ENCODE peak calls at places on chromosome 16, in ten cellular contexts. One of them, this sample, is unnamed.

GRCh38 chr16:72989203-72989991 is 58.5 kb downstream of the ZFHX3 start:
- DNase-seq in SJSA1: no peak
- DNase-seq in AG04450: peak; percentile 53
- DNase-seq in mucosa of descending colon: no peak
- DNase-seq in activated B cell treated with CpG ODN at 0.5 μM for 24 hours: no peak
- DNase-seq in lower leg skin: peak; percentile 65
- DNase-seq in body of pancreas: peak; percentile 36
- DNase-seq in activated T-helper 1 cell treated with anti-CD3 and anti-CD28 coated beads, Interleukin-12 subunit alpha, Interleukin-12 subunit beta, Interleukin-2, Interleukin-4 antibody, amounts not matched to agents 30 ng/mL and 10 ng/mL and 1 ng/mL, durations not matched to agents 14 hours and 24 hours and 36 hours: no peak
- DNase-seq in neural crest cell: no peak
- DNase-seq in GM04503: peak; percentile 64
- DNase-seq in this sample: peak; percentile 82

GRCh38 chr16:56337131-56337857 is 88.1 kb downstream of the AMFR start:
- DNase-seq in SJSA1: no peak
- DNase-seq in AG04450: no peak
- DNase-seq in mucosa of descending colon: peak; percentile 17
- DNase-seq in activated B cell treated with CpG ODN at 0.5 μM for 24 hours: no peak
- DNase-seq in lower leg skin: no peak
- DNase-seq in body of pancreas: no peak
- DNase-seq in activated T-helper 1 cell treated with anti-CD3 and anti-CD28 coated beads, Interleukin-12 subunit alpha, Interleukin-12 subunit beta, Interleukin-2, Interleukin-4 antibody, amounts not matched to agents 30 ng/mL and 10 ng/mL and 1 ng/mL, durations not matched to agents 14 hours and 24 hours and 36 hours: no peak
- DNase-seq in neural crest cell: no peak
- DNase-seq in GM04503: no peak
- DNase-seq in this sample: no peak

GRCh38 chr16:47016700-47017133 is 43.2 kb upstream of the DNAJA2 start:
- DNase-seq in SJSA1: no peak
- DNase-seq in AG04450: no peak
- DNase-seq in mucosa of descending colon: no peak
- DNase-seq in activated B cell treated with CpG ODN at 0.5 μM for 24 hours: no peak
- DNase-seq in lower leg skin: no peak
- DNase-seq in body of pancreas: no peak
- DNase-seq in activated T-helper 1 cell treated with anti-CD3 and anti-CD28 coated beads, Interleukin-12 subunit alpha, Interleukin-12 subunit beta, Interleukin-2, Interleukin-4 antibody, amounts not matched to agents 30 ng/mL and 10 ng/mL and 1 ng/mL, durations not matched to agents 14 hours and 24 hours and 36 hours: peak; percentile 24
- DNase-seq in neural crest cell: no peak
- DNase-seq in GM04503: no peak
- DNase-seq in this sample: no peak

GRCh38 chr16:28839004-28839639 is 7.0 kb downstream of the TUFM start:
- DNase-seq in SJSA1: no peak
- DNase-seq in AG04450: no peak
- DNase-seq in mucosa of descending colon: no peak
- DNase-seq in activated B cell treated with CpG ODN at 0.5 μM for 24 hours: no peak
- DNase-seq in lower leg skin: no peak
- DNase-seq in body of pancreas: no peak
- DNase-seq in activated T-helper 1 cell treated with anti-CD3 and anti-CD28 coated beads, Interleukin-12 subunit alpha, Interleukin-12 subunit beta, Interleukin-2, Interleukin-4 antibody, amounts not matched to agents 30 ng/mL and 10 ng/mL and 1 ng/mL, durations not matched to agents 14 hours and 24 hours and 36 hours: no peak
- DNase-seq in neural crest cell: no peak
- DNase-seq in GM04503: no peak
- DNase-seq in this sample: no peak

GRCh38 chr16:88569614-88569984 is 604 bp upstream of the ZC3H18 start:
- DNase-seq in SJSA1: no peak
- DNase-seq in AG04450: no peak
- DNase-seq in mucosa of descending colon: peak; percentile 65
- DNase-seq in activated B cell treated with CpG ODN at 0.5 μM for 24 hours: no peak
- DNase-seq in lower leg skin: no peak
- DNase-seq in body of pancreas: no peak
- DNase-seq in activated T-helper 1 cell treated with anti-CD3 and anti-CD28 coated beads, Interleukin-12 subunit alpha, Interleukin-12 subunit beta, Interleukin-2, Interleukin-4 antibody, amounts not matched to agents 30 ng/mL and 10 ng/mL and 1 ng/mL, durations not matched to agents 14 hours and 24 hours and 36 hours: no peak
- DNase-seq in neural crest cell: no peak
- DNase-seq in GM04503: no peak
- DNase-seq in this sample: no peak

GRCh38 chr16:55171241-55171640 is 152.8 kb upstream of the IRX6 start:
- DNase-seq in SJSA1: no peak
- DNase-seq in AG04450: no peak
- DNase-seq in mucosa of descending colon: no peak
- DNase-seq in activated B cell treated with CpG ODN at 0.5 μM for 24 hours: no peak
- DNase-seq in lower leg skin: no peak
- DNase-seq in body of pancreas: no peak
- DNase-seq in activated T-helper 1 cell treated with anti-CD3 and anti-CD28 coated beads, Interleukin-12 subunit alpha, Interleukin-12 subunit beta, Interleukin-2, Interleukin-4 antibody, amounts not matched to agents 30 ng/mL and 10 ng/mL and 1 ng/mL, durations not matched to agents 14 hours and 24 hours and 36 hours: no peak
- DNase-seq in neural crest cell: no peak
- DNase-seq in GM04503: no peak
- DNase-seq in this sample: no peak

GRCh38 chr16:68049448-68049847 is 26.4 kb downstream of the DUS2 start:
- DNase-seq in SJSA1: no peak
- DNase-seq in AG04450: no peak
- DNase-seq in mucosa of descending colon: no peak
- DNase-seq in activated B cell treated with CpG ODN at 0.5 μM for 24 hours: no peak
- DNase-seq in lower leg skin: no peak
- DNase-seq in body of pancreas: no peak
- DNase-seq in activated T-helper 1 cell treated with anti-CD3 and anti-CD28 coated beads, Interleukin-12 subunit alpha, Interleukin-12 subunit beta, Interleukin-2, Interleukin-4 antibody, amounts not matched to agents 30 ng/mL and 10 ng/mL and 1 ng/mL, durations not matched to agents 14 hours and 24 hours and 36 hours: no peak
- DNase-seq in neural crest cell: no peak
- DNase-seq in GM04503: no peak
- DNase-seq in this sample: no peak

GRCh38 chr16:57150682-57151330 is 35.0 kb downstream of the PSME3IP1 start:
- DNase-seq in SJSA1: no peak
- DNase-seq in AG04450: no peak
- DNase-seq in mucosa of descending colon: no peak
- DNase-seq in activated B cell treated with CpG ODN at 0.5 μM for 24 hours: no peak
- DNase-seq in lower leg skin: no peak
- DNase-seq in body of pancreas: peak; percentile 26
- DNase-seq in activated T-helper 1 cell treated with anti-CD3 and anti-CD28 coated beads, Interleukin-12 subunit alpha, Interleukin-12 subunit beta, Interleukin-2, Interleukin-4 antibody, amounts not matched to agents 30 ng/mL and 10 ng/mL and 1 ng/mL, durations not matched to agents 14 hours and 24 hours and 36 hours: no peak
- DNase-seq in neural crest cell: no peak
- DNase-seq in GM04503: no peak
- DNase-seq in this sample: no peak

GRCh38 chr16:22898874-22899348 is 84.9 kb downstream of the HS3ST2 start:
- DNase-seq in SJSA1: peak; percentile 10
- DNase-seq in AG04450: no peak
- DNase-seq in mucosa of descending colon: no peak
- DNase-seq in activated B cell treated with CpG ODN at 0.5 μM for 24 hours: no peak
- DNase-seq in lower leg skin: peak; percentile 54
- DNase-seq in body of pancreas: peak; percentile 76
- DNase-seq in activated T-helper 1 cell treated with anti-CD3 and anti-CD28 coated beads, Interleukin-12 subunit alpha, Interleukin-12 subunit beta, Interleukin-2, Interleukin-4 antibody, amounts not matched to agents 30 ng/mL and 10 ng/mL and 1 ng/mL, durations not matched to agents 14 hours and 24 hours and 36 hours: peak; percentile 32
- DNase-seq in neural crest cell: peak; percentile 81
- DNase-seq in GM04503: no peak
- DNase-seq in this sample: peak; percentile 26

GRCh38 chr16:70692481-70693203 is 6.8 kb upstream of the MTSS2 start:
- DNase-seq in SJSA1: no peak
- DNase-seq in AG04450: no peak
- DNase-seq in mucosa of descending colon: peak; percentile 57
- DNase-seq in activated B cell treated with CpG ODN at 0.5 μM for 24 hours: no peak
- DNase-seq in lower leg skin: no peak
- DNase-seq in body of pancreas: no peak
- DNase-seq in activated T-helper 1 cell treated with anti-CD3 and anti-CD28 coated beads, Interleukin-12 subunit alpha, Interleukin-12 subunit beta, Interleukin-2, Interleukin-4 antibody, amounts not matched to agents 30 ng/mL and 10 ng/mL and 1 ng/mL, durations not matched to agents 14 hours and 24 hours and 36 hours: no peak
- DNase-seq in neural crest cell: peak; percentile 49
- DNase-seq in GM04503: no peak
- DNase-seq in this sample: no peak

GRCh38 chr16:282944-283744 is at the start of gene PDIA2:
- DNase-seq in SJSA1: no peak
- DNase-seq in AG04450: no peak
- DNase-seq in mucosa of descending colon: no peak
- DNase-seq in activated B cell treated with CpG ODN at 0.5 μM for 24 hours: no peak
- DNase-seq in lower leg skin: no peak
- DNase-seq in body of pancreas: peak; percentile 89
- DNase-seq in activated T-helper 1 cell treated with anti-CD3 and anti-CD28 coated beads, Interleukin-12 subunit alpha, Interleukin-12 subunit beta, Interleukin-2, Interleukin-4 antibody, amounts not matched to agents 30 ng/mL and 10 ng/mL and 1 ng/mL, durations not matched to agents 14 hours and 24 hours and 36 hours: no peak
- DNase-seq in neural crest cell: no peak
- DNase-seq in GM04503: no peak
- DNase-seq in this sample: no peak

GRCh38 chr16:61313931-61314330 is 722.3 kb downstream of the CDH8 start:
- DNase-seq in SJSA1: no peak
- DNase-seq in AG04450: no peak
- DNase-seq in mucosa of descending colon: no peak
- DNase-seq in activated B cell treated with CpG ODN at 0.5 μM for 24 hours: no peak
- DNase-seq in lower leg skin: no peak
- DNase-seq in body of pancreas: no peak
- DNase-seq in activated T-helper 1 cell treated with anti-CD3 and anti-CD28 coated beads, Interleukin-12 subunit alpha, Interleukin-12 subunit beta, Interleukin-2, Interleukin-4 antibody, amounts not matched to agents 30 ng/mL and 10 ng/mL and 1 ng/mL, durations not matched to agents 14 hours and 24 hours and 36 hours: no peak
- DNase-seq in neural crest cell: no peak
- DNase-seq in GM04503: no peak
- DNase-seq in this sample: no peak

GRCh38 chr16:57694556-57695377 is at the start of gene DRC7:
- DNase-seq in SJSA1: no peak
- DNase-seq in AG04450: no peak
- DNase-seq in mucosa of descending colon: no peak
- DNase-seq in activated B cell treated with CpG ODN at 0.5 μM for 24 hours: peak; percentile 25
- DNase-seq in lower leg skin: peak; percentile 30
- DNase-seq in body of pancreas: peak; percentile 83
- DNase-seq in activated T-helper 1 cell treated with anti-CD3 and anti-CD28 coated beads, Interleukin-12 subunit alpha, Interleukin-12 subunit beta, Interleukin-2, Interleukin-4 antibody, amounts not matched to agents 30 ng/mL and 10 ng/mL and 1 ng/mL, durations not matched to agents 14 hours and 24 hours and 36 hours: peak; percentile 5
- DNase-seq in neural crest cell: peak; percentile 44
- DNase-seq in GM04503: no peak
- DNase-seq in this sample: peak; percentile 0

GRCh38 chr16:87264634-87265033 is 52.6 kb downstream of the C16orf95 start:
- DNase-seq in SJSA1: peak; percentile 70
- DNase-seq in AG04450: no peak
- DNase-seq in mucosa of descending colon: no peak
- DNase-seq in activated B cell treated with CpG ODN at 0.5 μM for 24 hours: no peak
- DNase-seq in lower leg skin: no peak
- DNase-seq in body of pancreas: no peak
- DNase-seq in activated T-helper 1 cell treated with anti-CD3 and anti-CD28 coated beads, Interleukin-12 subunit alpha, Interleukin-12 subunit beta, Interleukin-2, Interleukin-4 antibody, amounts not matched to agents 30 ng/mL and 10 ng/mL and 1 ng/mL, durations not matched to agents 14 hours and 24 hours and 36 hours: no peak
- DNase-seq in neural crest cell: no peak
- DNase-seq in GM04503: no peak
- DNase-seq in this sample: no peak

GRCh38 chr16:29702307-29702706 is 23.3 kb downstream of the QPRT start:
- DNase-seq in SJSA1: no peak
- DNase-seq in AG04450: no peak
- DNase-seq in mucosa of descending colon: no peak
- DNase-seq in activated B cell treated with CpG ODN at 0.5 μM for 24 hours: no peak
- DNase-seq in lower leg skin: no peak
- DNase-seq in body of pancreas: no peak
- DNase-seq in activated T-helper 1 cell treated with anti-CD3 and anti-CD28 coated beads, Interleukin-12 subunit alpha, Interleukin-12 subunit beta, Interleukin-2, Interleukin-4 antibody, amounts not matched to agents 30 ng/mL and 10 ng/mL and 1 ng/mL, durations not matched to agents 14 hours and 24 hours and 36 hours: no peak
- DNase-seq in neural crest cell: no peak
- DNase-seq in GM04503: no peak
- DNase-seq in this sample: no peak

GRCh38 chr16:67490330-67491096 is 7.2 kb upstream of the AGRP start:
- DNase-seq in SJSA1: no peak
- DNase-seq in AG04450: no peak
- DNase-seq in mucosa of descending colon: no peak
- DNase-seq in activated B cell treated with CpG ODN at 0.5 μM for 24 hours: no peak
- DNase-seq in lower leg skin: no peak
- DNase-seq in body of pancreas: no peak
- DNase-seq in activated T-helper 1 cell treated with anti-CD3 and anti-CD28 coated beads, Interleukin-12 subunit alpha, Interleukin-12 subunit beta, Interleukin-2, Interleukin-4 antibody, amounts not matched to agents 30 ng/mL and 10 ng/mL and 1 ng/mL, durations not matched to agents 14 hours and 24 hours and 36 hours: no peak
- DNase-seq in neural crest cell: no peak
- DNase-seq in GM04503: no peak
- DNase-seq in this sample: no peak

GRCh38 chr16:80824623-80825364 is 20.4 kb upstream of the CDYL2 start:
- DNase-seq in SJSA1: peak; percentile 15
- DNase-seq in AG04450: peak; percentile 38
- DNase-seq in mucosa of descending colon: no peak
- DNase-seq in activated B cell treated with CpG ODN at 0.5 μM for 24 hours: no peak
- DNase-seq in lower leg skin: no peak
- DNase-seq in body of pancreas: peak; percentile 65
- DNase-seq in activated T-helper 1 cell treated with anti-CD3 and anti-CD28 coated beads, Interleukin-12 subunit alpha, Interleukin-12 subunit beta, Interleukin-2, Interleukin-4 antibody, amounts not matched to agents 30 ng/mL and 10 ng/mL and 1 ng/mL, durations not matched to agents 14 hours and 24 hours and 36 hours: no peak
- DNase-seq in neural crest cell: peak; percentile 8
- DNase-seq in GM04503: no peak
- DNase-seq in this sample: peak; percentile 16

GRCh38 chr16:83513006-83513755 is 294.6 kb upstream of the HSBP1 start:
- DNase-seq in SJSA1: peak; percentile 60
- DNase-seq in AG04450: no peak
- DNase-seq in mucosa of descending colon: no peak
- DNase-seq in activated B cell treated with CpG ODN at 0.5 μM for 24 hours: no peak
- DNase-seq in lower leg skin: no peak
- DNase-seq in body of pancreas: no peak
- DNase-seq in activated T-helper 1 cell treated with anti-CD3 and anti-CD28 coated beads, Interleukin-12 subunit alpha, Interleukin-12 subunit beta, Interleukin-2, Interleukin-4 antibody, amounts not matched to agents 30 ng/mL and 10 ng/mL and 1 ng/mL, durations not matched to agents 14 hours and 24 hours and 36 hours: no peak
- DNase-seq in neural crest cell: no peak
- DNase-seq in GM04503: peak; percentile 87
- DNase-seq in this sample: peak; percentile 78

GRCh38 chr16:79047337-79047736 is 553.2 kb downstream of the MAF start:
- DNase-seq in SJSA1: no peak
- DNase-seq in AG04450: no peak
- DNase-seq in mucosa of descending colon: no peak
- DNase-seq in activated B cell treated with CpG ODN at 0.5 μM for 24 hours: no peak
- DNase-seq in lower leg skin: no peak
- DNase-seq in body of pancreas: no peak
- DNase-seq in activated T-helper 1 cell treated with anti-CD3 and anti-CD28 coated beads, Interleukin-12 subunit alpha, Interleukin-12 subunit beta, Interleukin-2, Interleukin-4 antibody, amounts not matched to agents 30 ng/mL and 10 ng/mL and 1 ng/mL, durations not matched to agents 14 hours and 24 hours and 36 hours: no peak
- DNase-seq in neural crest cell: no peak
- DNase-seq in GM04503: no peak
- DNase-seq in this sample: no peak

GRCh38 chr16:12613131-12613991 is 190.3 kb downstream of the CPPED1 start:
- DNase-seq in SJSA1: no peak
- DNase-seq in AG04450: no peak
- DNase-seq in mucosa of descending colon: no peak
- DNase-seq in activated B cell treated with CpG ODN at 0.5 μM for 24 hours: no peak
- DNase-seq in lower leg skin: no peak
- DNase-seq in body of pancreas: peak; percentile 13
- DNase-seq in activated T-helper 1 cell treated with anti-CD3 and anti-CD28 coated beads, Interleukin-12 subunit alpha, Interleukin-12 subunit beta, Interleukin-2, Interleukin-4 antibody, amounts not matched to agents 30 ng/mL and 10 ng/mL and 1 ng/mL, durations not matched to agents 14 hours and 24 hours and 36 hours: no peak
- DNase-seq in neural crest cell: no peak
- DNase-seq in GM04503: no peak
- DNase-seq in this sample: peak; percentile 0

GRCh38 chr16:10558746-10559641 is 21.4 kb downstream of the EMP2 start:
- DNase-seq in SJSA1: peak; percentile 11
- DNase-seq in AG04450: no peak
- DNase-seq in mucosa of descending colon: peak; percentile 66
- DNase-seq in activated B cell treated with CpG ODN at 0.5 μM for 24 hours: no peak
- DNase-seq in lower leg skin: no peak
- DNase-seq in body of pancreas: peak; percentile 36
- DNase-seq in activated T-helper 1 cell treated with anti-CD3 and anti-CD28 coated beads, Interleukin-12 subunit alpha, Interleukin-12 subunit beta, Interleukin-2, Interleukin-4 antibody, amounts not matched to agents 30 ng/mL and 10 ng/mL and 1 ng/mL, durations not matched to agents 14 hours and 24 hours and 36 hours: no peak
- DNase-seq in neural crest cell: no peak
- DNase-seq in GM04503: no peak
- DNase-seq in this sample: peak; percentile 38

GRCh38 chr16:7182510-7183109 is 150.0 kb upstream of the RBFOX1 start:
- DNase-seq in SJSA1: no peak
- DNase-seq in AG04450: no peak
- DNase-seq in mucosa of descending colon: no peak
- DNase-seq in activated B cell treated with CpG ODN at 0.5 μM for 24 hours: no peak
- DNase-seq in lower leg skin: no peak
- DNase-seq in body of pancreas: no peak
- DNase-seq in activated T-helper 1 cell treated with anti-CD3 and anti-CD28 coated beads, Interleukin-12 subunit alpha, Interleukin-12 subunit beta, Interleukin-2, Interleukin-4 antibody, amounts not matched to agents 30 ng/mL and 10 ng/mL and 1 ng/mL, durations not matched to agents 14 hours and 24 hours and 36 hours: no peak
- DNase-seq in neural crest cell: peak; percentile 37
- DNase-seq in GM04503: no peak
- DNase-seq in this sample: no peak

GRCh38 chr16:74216319-74216718 is 80.3 kb upstream of the PSMD7 start:
- DNase-seq in SJSA1: no peak
- DNase-seq in AG04450: no peak
- DNase-seq in mucosa of descending colon: no peak
- DNase-seq in activated B cell treated with CpG ODN at 0.5 μM for 24 hours: no peak
- DNase-seq in lower leg skin: no peak
- DNase-seq in body of pancreas: no peak
- DNase-seq in activated T-helper 1 cell treated with anti-CD3 and anti-CD28 coated beads, Interleukin-12 subunit alpha, Interleukin-12 subunit beta, Interleukin-2, Interleukin-4 antibody, amounts not matched to agents 30 ng/mL and 10 ng/mL and 1 ng/mL, durations not matched to agents 14 hours and 24 hours and 36 hours: no peak
- DNase-seq in neural crest cell: no peak
- DNase-seq in GM04503: no peak
- DNase-seq in this sample: no peak

GRCh38 chr16:82750078-82750477 is 123.3 kb downstream of the CDH13 start:
- DNase-seq in SJSA1: no peak
- DNase-seq in AG04450: no peak
- DNase-seq in mucosa of descending colon: no peak
- DNase-seq in activated B cell treated with CpG ODN at 0.5 μM for 24 hours: no peak
- DNase-seq in lower leg skin: no peak
- DNase-seq in body of pancreas: no peak
- DNase-seq in activated T-helper 1 cell treated with anti-CD3 and anti-CD28 coated beads, Interleukin-12 subunit alpha, Interleukin-12 subunit beta, Interleukin-2, Interleukin-4 antibody, amounts not matched to agents 30 ng/mL and 10 ng/mL and 1 ng/mL, durations not matched to agents 14 hours and 24 hours and 36 hours: no peak
- DNase-seq in neural crest cell: no peak
- DNase-seq in GM04503: no peak
- DNase-seq in this sample: no peak

GRCh38 chr16:23663918-23664317 is 14.8 kb upstream of the PLK1 start:
- DNase-seq in SJSA1: no peak
- DNase-seq in AG04450: no peak
- DNase-seq in mucosa of descending colon: no peak
- DNase-seq in activated B cell treated with CpG ODN at 0.5 μM for 24 hours: no peak
- DNase-seq in lower leg skin: no peak
- DNase-seq in body of pancreas: no peak
- DNase-seq in activated T-helper 1 cell treated with anti-CD3 and anti-CD28 coated beads, Interleukin-12 subunit alpha, Interleukin-12 subunit beta, Interleukin-2, Interleukin-4 antibody, amounts not matched to agents 30 ng/mL and 10 ng/mL and 1 ng/mL, durations not matched to agents 14 hours and 24 hours and 36 hours: no peak
- DNase-seq in neural crest cell: no peak
- DNase-seq in GM04503: no peak
- DNase-seq in this sample: no peak

GRCh38 chr16:11914759-11915643 is 755 bp downstream of the GSPT1 start:
- DNase-seq in SJSA1: peak; percentile 51
- DNase-seq in AG04450: no peak
- DNase-seq in mucosa of descending colon: peak; percentile 74
- DNase-seq in activated B cell treated with CpG ODN at 0.5 μM for 24 hours: no peak
- DNase-seq in lower leg skin: peak; percentile 23
- DNase-seq in body of pancreas: peak; percentile 49
- DNase-seq in activated T-helper 1 cell treated with anti-CD3 and anti-CD28 coated beads, Interleukin-12 subunit alpha, Interleukin-12 subunit beta, Interleukin-2, Interleukin-4 antibody, amounts not matched to agents 30 ng/mL and 10 ng/mL and 1 ng/mL, durations not matched to agents 14 hours and 24 hours and 36 hours: peak; percentile 38
- DNase-seq in neural crest cell: peak; percentile 8
- DNase-seq in GM04503: no peak
- DNase-seq in this sample: no peak

GRCh38 chr16:14472357-14472756 is 157.7 kb downstream of the PARN start:
- DNase-seq in SJSA1: no peak
- DNase-seq in AG04450: no peak
- DNase-seq in mucosa of descending colon: no peak
- DNase-seq in activated B cell treated with CpG ODN at 0.5 μM for 24 hours: no peak
- DNase-seq in lower leg skin: no peak
- DNase-seq in body of pancreas: no peak
- DNase-seq in activated T-helper 1 cell treated with anti-CD3 and anti-CD28 coated beads, Interleukin-12 subunit alpha, Interleukin-12 subunit beta, Interleukin-2, Interleukin-4 antibody, amounts not matched to agents 30 ng/mL and 10 ng/mL and 1 ng/mL, durations not matched to agents 14 hours and 24 hours and 36 hours: no peak
- DNase-seq in neural crest cell: no peak
- DNase-seq in GM04503: no peak
- DNase-seq in this sample: no peak

GRCh38 chr16:88545781-88546180 is 24.4 kb upstream of the ZC3H18 start:
- DNase-seq in SJSA1: no peak
- DNase-seq in AG04450: no peak
- DNase-seq in mucosa of descending colon: no peak
- DNase-seq in activated B cell treated with CpG ODN at 0.5 μM for 24 hours: no peak
- DNase-seq in lower leg skin: no peak
- DNase-seq in body of pancreas: no peak
- DNase-seq in activated T-helper 1 cell treated with anti-CD3 and anti-CD28 coated beads, Interleukin-12 subunit alpha, Interleukin-12 subunit beta, Interleukin-2, Interleukin-4 antibody, amounts not matched to agents 30 ng/mL and 10 ng/mL and 1 ng/mL, durations not matched to agents 14 hours and 24 hours and 36 hours: no peak
- DNase-seq in neural crest cell: no peak
- DNase-seq in GM04503: no peak
- DNase-seq in this sample: no peak